ENCODE peak calls at places on chromosomes 13 and 19, in five cellular contexts. X is K562, U is HCT116, M is HepG2, W is SK-N-SH. N is an unnamed sample.
A peak's percentile ranks its signal among the peaks of the same experiment; 100 is the strongest.

GRCh38 chr13:108609353-108609752 is 20.1 kb upstream of the MYO16 start:
- DNase-seq in X (peak; percentile 18), U (peak; percentile 37), M (no peak), W (peak; percentile 33), N (no peak)

GRCh38 chr19:18393836-18394235 is 3.6 kb downstream of the LRRC25 start:
- DNase-seq in X (no peak), U (no peak), M (no peak), W (no peak), N (no peak)

GRCh38 chr19:49676136-49676689 is 858 bp upstream of the PRMT1 start:
- DNase-seq in X (peak; percentile 94), U (peak; percentile 97), M (peak; percentile 80), W (peak; percentile 83), N (peak; percentile 84)

GRCh38 chr13:33918199-33918932 is 100.4 kb downstream of the RFC3 start:
- DNase-seq in X (no peak), U (no peak), M (no peak), W (no peak), N (no peak)

GRCh38 chr13:102310691-102311432 is 91.0 kb downstream of the FGF14 start:
- DNase-seq in X (no peak), U (no peak), M (no peak), W (no peak), N (no peak)

GRCh38 chr13:50843256-50844043 is at the start of gene DLEU7:
- DNase-seq in X (no peak), U (no peak), M (no peak), W (peak; percentile 16), N (no peak)

GRCh38 chr13:97344250-97345175 is 89.5 kb upstream of the RAP2A start:
- DNase-seq in X (peak; percentile 60), U (peak; percentile 49), M (peak; percentile 62), W (peak; percentile 67), N (no peak)

GRCh38 chr13:43232144-43232840 is 208.9 kb downstream of the DNAJC15 start:
- DNase-seq in X (no peak), U (no peak), M (no peak), W (no peak), N (no peak)

GRCh38 chr19:55552206-55552605 is 6.9 kb upstream of the SBK3 start:
- DNase-seq in X (no peak), U (no peak), M (no peak), W (no peak), N (no peak)

GRCh38 chr13:90201198-90201597 is 1146.3 kb upstream of the MIR17HG start:
- DNase-seq in X (no peak), U (no peak), M (no peak), W (no peak), N (no peak)

GRCh38 chr19:7426986-7427385 is 61.8 kb downstream of the PEX11G start:
- DNase-seq in X (no peak), U (no peak), M (no peak), W (no peak), N (no peak)

GRCh38 chr19:55473201-55473600 is 3.2 kb upstream of the ZNF628 start:
- DNase-seq in X (no peak), U (no peak), M (no peak), W (no peak), N (no peak)

GRCh38 chr13:30453727-30454126 is 12.0 kb downstream of the HMGB1 start:
- DNase-seq in X (no peak), U (no peak), M (no peak), W (no peak), N (no peak)

GRCh38 chr19:275000-275399 is 16.2 kb downstream of the PLPP2 start:
- DNase-seq in X (no peak), U (no peak), M (no peak), W (peak; percentile 1), N (no peak)

GRCh38 chr19:36686365-36687213 is 823 bp upstream of the ZNF567 start:
- DNase-seq in X (no peak), U (no peak), M (no peak), W (no peak), N (no peak)

GRCh38 chr13:112442483-112443090 is 66.4 kb downstream of the SPACA7 start:
- DNase-seq in X (no peak), U (no peak), M (no peak), W (peak; percentile 28), N (no peak)

GRCh38 chr19:38985262-38985661 is 9.7 kb upstream of the FBXO17 start:
- DNase-seq in X (no peak), U (no peak), M (no peak), W (no peak), N (no peak)

GRCh38 chr13:99281811-99282263 is 23.7 kb upstream of the GPR18 start:
- DNase-seq in X (no peak), U (no peak), M (no peak), W (no peak), N (no peak)

GRCh38 chr13:66518068-66518467 is 712.1 kb downstream of the PCDH9 start:
- DNase-seq in X (no peak), U (no peak), M (no peak), W (no peak), N (no peak)

GRCh38 chr13:31943591-31943990 is 88.0 kb upstream of the FRY start:
- DNase-seq in X (no peak), U (no peak), M (no peak), W (no peak), N (no peak)

GRCh38 chr19:51003316-51003715 is 1.9 kb upstream of the KLK8 start:
- DNase-seq in X (no peak), U (no peak), M (no peak), W (peak; percentile 5), N (no peak)

GRCh38 chr13:100875392-100876043 is 200.9 kb upstream of the TMTC4 start:
- DNase-seq in X (no peak), U (no peak), M (no peak), W (no peak), N (peak; percentile 7)

GRCh38 chr13:27006519-27007161 is 165.0 kb downstream of the USP12 start:
- DNase-seq in X (no peak), U (peak; percentile 12), M (no peak), W (peak; percentile 51), N (no peak)

GRCh38 chr19:42396248-42396541 is 6.1 kb upstream of the CNFN start:
- DNase-seq in X (peak; percentile 61), U (no peak), M (no peak), W (peak; percentile 79), N (no peak)

GRCh38 chr19:46409146-46409545 is 4.2 kb downstream of the CCDC8 start:
- DNase-seq in X (no peak), U (no peak), M (no peak), W (no peak), N (no peak)

GRCh38 chr19:55644842-55645511 is 1.5 kb downstream of the ZNF581 start:
- DNase-seq in X (no peak), U (no peak), M (no peak), W (peak; percentile 2), N (no peak)

GRCh38 chr13:22082437-22083100 is 411.7 kb downstream of the FGF9 start:
- DNase-seq in X (no peak), U (no peak), M (no peak), W (no peak), N (no peak)

GRCh38 chr13:59690857-59691500 is 472.7 kb downstream of the DIAPH3 start:
- DNase-seq in X (no peak), U (no peak), M (peak; percentile 79), W (no peak), N (no peak)

GRCh38 chr19:31991984-31992655 is 353.3 kb upstream of the ZNF507 start:
- DNase-seq in X (no peak), U (no peak), M (no peak), W (no peak), N (no peak)

GRCh38 chr19:33080761-33081681 is at the start of gene GPATCH1:
- DNase-seq in X (peak; percentile 91), U (peak; percentile 71), M (peak; percentile 73), W (peak; percentile 96), N (peak; percentile 35)

GRCh38 chr19:33085570-33086128 is 4.7 kb downstream of the GPATCH1 start:
- DNase-seq in X (no peak), U (no peak), M (no peak), W (no peak), N (no peak)

GRCh38 chr19:33089061-33089460 is 8.1 kb downstream of the GPATCH1 start:
- DNase-seq in X (no peak), U (no peak), M (no peak), W (no peak), N (no peak)

GRCh38 chr19:33090179-33090578 is 9.2 kb downstream of the GPATCH1 start:
- DNase-seq in X (no peak), U (no peak), M (no peak), W (no peak), N (no peak)

GRCh38 chr19:33086955-33087354 is 6.0 kb downstream of the GPATCH1 start:
- DNase-seq in X (no peak), U (no peak), M (no peak), W (no peak), N (no peak)
- TF ChIP-seq ZBTB33 in X (no peak), U (no peak), M (no peak), W (no peak), N (no peak)

GRCh38 chr19:4932711-4933110 is 23.4 kb downstream of the UHRF1 start:
- DNase-seq in X (no peak), U (no peak), M (no peak), W (no peak), N (no peak)

GRCh38 chr19:4937060-4937459 is 27.8 kb downstream of the UHRF1 start:
- DNase-seq in X (no peak), U (no peak), M (no peak), W (no peak), N (no peak)

GRCh38 chr19:4930664-4931063 is 21.4 kb downstream of the UHRF1 start:
- DNase-seq in X (peak; percentile 19), U (no peak), M (no peak), W (no peak), N (no peak)

GRCh38 chr19:4935449-4935848 is 26.1 kb downstream of the UHRF1 start:
- DNase-seq in X (no peak), U (no peak), M (no peak), W (no peak), N (no peak)

DNA sequence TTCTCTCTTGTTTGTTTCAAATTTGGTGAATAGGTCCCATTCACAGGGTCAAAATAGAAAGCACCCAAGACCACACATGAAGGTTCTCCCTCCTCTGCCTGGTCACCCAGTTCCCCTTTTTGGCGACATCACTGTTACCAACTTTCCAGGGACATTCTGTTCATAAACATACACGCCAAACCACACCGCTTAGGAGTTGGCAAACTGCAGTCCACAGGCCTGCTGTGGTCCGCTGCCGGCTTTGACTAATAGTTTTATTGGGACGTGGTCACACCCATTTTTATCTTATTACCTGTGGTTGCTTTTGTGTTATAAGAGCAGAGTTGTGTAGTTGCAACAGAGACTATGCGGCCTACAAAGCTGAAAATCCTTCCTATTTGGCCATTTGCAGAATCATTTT is 24.2 kb downstream of the UHRF1 start:
- DNase-seq in X (no peak), U (no peak), M (no peak), W (no peak), N (no peak)
- TF ChIP-seq JUND in X (no peak), U (no peak), M (no peak), W (no peak), N (no peak)

GRCh38 chr13:61362522-61362921 is 53.1 kb downstream of the PCDH20 start:
- DNase-seq in X (no peak), U (no peak), M (no peak), W (no peak), N (no peak)
- TF ChIP-seq ZBTB33 in X (no peak), U (no peak), M (no peak), W (no peak), N (no peak)

DNA sequence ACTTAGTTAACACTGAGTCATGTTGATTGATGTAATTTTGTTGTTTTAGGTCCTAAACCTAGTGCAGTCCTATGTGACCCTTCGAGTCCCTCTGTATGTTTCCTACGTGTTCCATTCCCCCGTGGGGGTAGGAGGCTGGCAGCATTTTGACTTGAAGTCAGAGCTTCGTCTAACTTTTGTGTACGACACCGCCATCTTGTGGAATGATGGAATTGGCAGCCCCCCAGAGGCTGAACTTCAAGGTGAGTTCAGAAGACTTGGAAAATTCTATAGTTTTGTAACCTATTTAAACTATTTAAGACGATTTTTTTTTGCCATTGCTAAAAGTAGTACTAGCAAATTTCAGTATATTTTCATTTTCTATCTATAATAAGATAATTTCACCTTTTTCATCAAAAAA is 117.9 kb downstream of the STOML3 start:
- DNase-seq in X (peak; percentile 57), U (peak; percentile 42), M (peak; percentile 35), W (peak; percentile 41), N (no peak)
- TF ChIP-seq JUND in X (no peak), U (no peak), M (no peak), W (no peak), N (no peak)